ENCODE peak calls at places on chromosomes 5 and 9, in eight cellular contexts. X is heart left ventricle; A is left ventricle myocardium inferior; Z is GM23338; M is right lobe of liver; U is CD4-positive, alpha-beta memory T cell; J is prostate gland; N is GM23248. K is an unnamed sample.

GRCh38 chr9:20618361-20618799 is 3.9 kb downstream of the MLLT3 start:
- DNase-seq in X (peak), A (no peak), Z (no peak), M (no peak), U (no peak), J (peak), N (peak), K (no peak)

GRCh38 chr5:154331267-154331666 is 114.5 kb upstream of the SAP30L start:
- DNase-seq in X (no peak), A (no peak), Z (no peak), M (no peak), U (no peak), J (no peak), N (no peak), K (no peak)

GRCh38 chr9:121683652-121684051 is 32.2 kb downstream of the DAB2IP start:
- DNase-seq in X (no peak), A (no peak), Z (no peak), M (no peak), U (no peak), J (no peak), N (no peak), K (no peak)

GRCh38 chr5:177309351-177310191 is 2.1 kb downstream of the MXD3 start:
- DNase-seq in X (peak), A (peak), Z (peak), M (peak), U (peak), J (peak), N (peak), K (peak)

GRCh38 chr5:126391386-126391785 is 31.8 kb upstream of the GRAMD2B start:
- DNase-seq in X (no peak), A (no peak), Z (no peak), M (no peak), U (no peak), J (no peak), N (no peak), K (no peak)

GRCh38 chr9:130030821-130031481 is 12.0 kb downstream of the FNBP1 start:
- DNase-seq in X (no peak), A (no peak), Z (no peak), M (no peak), U (peak), J (no peak), N (no peak), K (peak)

GRCh38 chr9:38026021-38026809 is 42.8 kb downstream of the SHB start:
- DNase-seq in X (peak), A (no peak), Z (peak), M (peak), U (no peak), J (no peak), N (peak), K (no peak)

GRCh38 chr5:154472871-154473580 is 5.0 kb downstream of the HAND1 start:
- DNase-seq in X (no peak), A (no peak), Z (peak), M (no peak), U (no peak), J (no peak), N (no peak), K (no peak)

GRCh38 chr9:136122425-136123383 is 4.0 kb upstream of the TMEM250 start:
- DNase-seq in X (peak), A (peak), Z (peak), M (peak), U (peak), J (peak), N (peak), K (peak)

GRCh38 chr9:84573098-84573497 is 96.4 kb upstream of the NTRK2 start:
- DNase-seq in X (no peak), A (no peak), Z (peak), M (no peak), U (no peak), J (no peak), N (no peak), K (no peak)

GRCh38 chr5:171785517-171785916 is at the start of gene SMIM23:
- DNase-seq in X (no peak), A (no peak), Z (no peak), M (no peak), U (no peak), J (no peak), N (no peak), K (no peak)

GRCh38 chr9:76655121-76655531 is 109.1 kb upstream of the PCA3 start:
- DNase-seq in X (no peak), A (no peak), Z (no peak), M (no peak), U (no peak), J (no peak), N (peak), K (peak)
- H3K27ac ChIP-seq in X (no peak), A (no peak), Z (no peak), M (no peak), U (no peak), J (no peak), N (peak), K (no peak)

GRCh38 chr5:160303690-160304089 is 8.7 kb downstream of the CCNJL start:
- DNase-seq in X (no peak), A (peak), Z (no peak), M (peak), U (no peak), J (no peak), N (no peak), K (no peak)
- H3K27ac ChIP-seq in X (no peak), A (no peak), Z (no peak), M (no peak), U (no peak), J (no peak), N (no peak), K (no peak)

DNA sequence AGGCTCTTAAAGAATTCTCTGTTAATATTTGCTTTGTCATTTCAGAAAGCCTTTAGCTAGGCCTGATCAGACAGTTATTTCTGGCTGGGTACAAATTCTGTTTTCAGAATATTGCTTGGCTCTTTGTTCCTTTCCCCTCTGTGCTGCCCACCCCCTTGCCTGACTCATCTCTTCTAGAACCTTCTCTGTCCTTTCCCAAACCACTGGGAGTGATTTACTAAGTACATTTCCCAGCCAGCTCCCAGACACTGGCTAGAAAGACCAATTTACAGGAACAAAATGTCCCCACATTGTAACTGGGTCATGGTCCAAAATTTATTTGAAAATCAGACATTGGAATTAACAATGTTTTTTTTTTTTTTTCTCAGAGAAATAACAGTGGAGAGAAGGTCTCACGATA is 133.1 kb upstream of the MAP1B start:
- DNase-seq in X (no peak), A (no peak), Z (no peak), M (no peak), U (no peak), J (peak), N (no peak), K (no peak)
- H3K27ac ChIP-seq in X (peak), A (peak), Z (no peak), M (peak), U (no peak), J (peak), N (no peak), K (no peak)

GRCh38 chr5:149898811-149899210 is 45.8 kb downstream of the PDE6A start:
- DNase-seq in X (no peak), A (no peak), Z (no peak), M (no peak), U (no peak), J (no peak), N (no peak), K (no peak)

GRCh38 chr5:149902177-149902576 is 42.4 kb downstream of the PDE6A start:
- DNase-seq in X (no peak), A (no peak), Z (peak), M (no peak), U (no peak), J (no peak), N (no peak), K (no peak)

GRCh38 chr5:149900390-149900789 is 44.2 kb downstream of the PDE6A start:
- DNase-seq in X (no peak), A (no peak), Z (no peak), M (no peak), U (no peak), J (no peak), N (no peak), K (no peak)

GRCh38 chr5:149903441-149903840 is 41.2 kb downstream of the PDE6A start:
- DNase-seq in X (no peak), A (no peak), Z (no peak), M (no peak), U (no peak), J (no peak), N (no peak), K (no peak)

GRCh38 chr5:149901511-149901910 is 43.1 kb downstream of the PDE6A start:
- DNase-seq in X (no peak), A (no peak), Z (no peak), M (no peak), U (no peak), J (no peak), N (no peak), K (no peak)
- H3K27ac ChIP-seq in X (no peak), A (no peak), Z (no peak), M (no peak), U (no peak), J (no peak), N (no peak), K (no peak)

GRCh38 chr5:124262443-124262842 is 484.0 kb downstream of the ZNF608 start:
- DNase-seq in X (no peak), A (no peak), Z (peak), M (no peak), U (no peak), J (peak), N (no peak), K (no peak)
- H3K27ac ChIP-seq in X (no peak), A (no peak), Z (no peak), M (no peak), U (no peak), J (peak), N (no peak), K (no peak)

GRCh38 chr9:131971482-131972074 is 108.1 kb downstream of the MED27 start:
- DNase-seq in X (no peak), A (no peak), Z (no peak), M (no peak), U (no peak), J (no peak), N (no peak), K (no peak)
- H3K27ac ChIP-seq in X (no peak), A (no peak), Z (no peak), M (no peak), U (no peak), J (no peak), N (no peak), K (no peak)

DNA sequence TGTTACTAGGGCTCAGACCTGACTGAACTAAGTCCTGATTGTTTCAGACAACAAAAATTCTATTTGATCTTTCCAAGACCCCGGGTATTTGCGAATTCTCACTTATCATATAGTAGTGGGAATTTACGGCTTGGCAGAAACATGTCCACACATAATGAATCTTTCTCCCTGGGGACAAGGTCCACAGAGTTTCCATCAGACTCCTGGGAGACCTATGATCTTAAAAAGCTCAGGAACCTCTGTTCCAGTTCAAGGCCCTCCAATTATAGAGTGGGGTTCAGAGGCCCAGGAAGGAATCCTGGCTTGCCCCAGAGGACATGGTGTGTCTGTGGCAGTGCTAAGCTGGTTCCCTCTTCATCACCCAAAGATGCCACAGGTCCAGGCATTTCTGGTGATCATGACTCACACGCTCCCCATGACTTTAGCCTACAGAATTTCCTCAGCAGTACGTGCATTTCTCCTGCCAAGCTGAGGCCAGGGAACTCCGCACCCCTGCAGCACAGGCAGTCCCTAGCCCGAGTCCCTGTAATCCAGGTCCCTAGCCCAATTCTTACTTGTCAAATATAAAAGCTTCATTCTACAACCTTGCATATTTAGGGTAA is 12.6 kb downstream of the RAPGEF1 start:
- DNase-seq in X (no peak), A (no peak), Z (no peak), M (no peak), U (no peak), J (no peak), N (peak), K (no peak)
- H3K27ac ChIP-seq in X (no peak), A (peak), Z (peak), M (no peak), U (peak), J (no peak), N (peak), K (no peak)

GRCh38 chr5:146645382-146645781 is 129.4 kb upstream of the GPR151 start:
- DNase-seq in X (no peak), A (no peak), Z (peak), M (no peak), U (no peak), J (no peak), N (no peak), K (no peak)
- H3K27ac ChIP-seq in X (no peak), A (no peak), Z (no peak), M (no peak), U (no peak), J (no peak), N (no peak), K (no peak)

GRCh38 chr9:79166005-79166404 is 405.8 kb upstream of the TLE4 start:
- DNase-seq in X (no peak), A (no peak), Z (no peak), M (no peak), U (no peak), J (peak), N (peak), K (no peak)

GRCh38 chr9:79165006-79165405 is 406.8 kb upstream of the TLE4 start:
- DNase-seq in X (no peak), A (no peak), Z (no peak), M (no peak), U (no peak), J (no peak), N (peak), K (no peak)

GRCh38 chr9:79163544-79163943 is 408.2 kb upstream of the TLE4 start:
- DNase-seq in X (no peak), A (no peak), Z (no peak), M (no peak), U (no peak), J (no peak), N (no peak), K (no peak)

DNA sequence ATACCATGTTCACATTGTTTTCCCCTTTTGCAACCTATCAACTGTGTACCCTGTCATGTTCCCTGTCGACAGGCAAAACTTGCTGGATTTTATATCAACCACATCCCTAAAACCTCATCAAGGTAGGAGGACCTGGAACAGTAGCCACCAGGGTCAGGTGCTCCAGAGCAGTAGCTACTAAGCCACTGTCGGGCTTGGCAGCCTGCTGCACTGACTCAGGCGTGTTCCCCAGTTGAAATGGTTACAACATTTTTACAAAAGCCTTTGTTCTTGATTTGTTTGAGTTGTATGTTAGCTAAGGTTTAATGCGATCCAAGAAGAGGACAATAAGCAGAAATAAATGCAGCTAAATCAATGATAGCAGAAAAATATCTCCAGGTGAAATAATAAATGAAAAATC is 407.4 kb upstream of the TLE4 start:
- DNase-seq in X (no peak), A (no peak), Z (no peak), M (no peak), U (no peak), J (peak), N (peak), K (no peak)
- H3K27ac ChIP-seq in X (no peak), A (no peak), Z (no peak), M (no peak), U (no peak), J (no peak), N (no peak), K (no peak)